ENCODE peak calls at places on chromosomes 4 and X, in five cellular contexts. One of them, this sample, is unnamed.

GRCh38 chr4:20255823-20256222 is 4.1 kb downstream of the SLIT2 start:
- DNase-seq in esophagus squamous epithelium: no peak
- DNase-seq in thyroid gland: no peak
- DNase-seq in body of pancreas: no peak
- DNase-seq in iPS DF 6.9: no peak
- DNase-seq in this sample: no peak

GRCh38 chrX:135438734-135439043 is 16.9 kb downstream of the SMIM10L2A start:
- DNase-seq in body of pancreas: no peak
- DNase-seq in iPS DF 6.9: no peak
- DNase-seq in esophagus squamous epithelium: no peak
- DNase-seq in thyroid gland: no peak
- DNase-seq in this sample: no peak

GRCh38 chr4:121943941-121944340 is 7.9 kb downstream of the TRPC3 start:
- DNase-seq in body of pancreas: no peak
- DNase-seq in iPS DF 6.9: peak
- DNase-seq in esophagus squamous epithelium: no peak
- DNase-seq in thyroid gland: no peak
- DNase-seq in this sample: no peak

GRCh38 chrX:71919436-71919835 is 8.8 kb downstream of the NHSL2 start:
- DNase-seq in esophagus squamous epithelium: no peak
- DNase-seq in iPS DF 6.9: no peak
- DNase-seq in thyroid gland: no peak
- DNase-seq in body of pancreas: no peak
- DNase-seq in this sample: no peak

GRCh38 chr4:120838784-120839183 is 83.7 kb downstream of the PRDM5 start:
- DNase-seq in body of pancreas: no peak
- DNase-seq in thyroid gland: no peak
- DNase-seq in iPS DF 6.9: no peak
- DNase-seq in esophagus squamous epithelium: no peak
- DNase-seq in this sample: no peak

GRCh38 chrX:18938710-18939109 is 45.2 kb downstream of the PHKA2 start:
- DNase-seq in esophagus squamous epithelium: no peak
- DNase-seq in thyroid gland: no peak
- DNase-seq in iPS DF 6.9: no peak
- DNase-seq in body of pancreas: no peak
- DNase-seq in this sample: no peak

GRCh38 chrX:132001127-132001526 is 22.0 kb upstream of the STK26 start:
- DNase-seq in body of pancreas: no peak
- DNase-seq in iPS DF 6.9: no peak
- DNase-seq in thyroid gland: no peak
- DNase-seq in esophagus squamous epithelium: no peak
- DNase-seq in this sample: no peak

GRCh38 chr4:160877087-160877790 is 1286.6 kb downstream of the FSTL5 start:
- DNase-seq in esophagus squamous epithelium: no peak
- DNase-seq in iPS DF 6.9: no peak
- DNase-seq in body of pancreas: no peak
- DNase-seq in thyroid gland: no peak
- DNase-seq in this sample: no peak

GRCh38 chr4:16977081-16977480 is 78.6 kb upstream of the LDB2 start:
- DNase-seq in esophagus squamous epithelium: no peak
- DNase-seq in iPS DF 6.9: no peak
- DNase-seq in body of pancreas: no peak
- DNase-seq in thyroid gland: no peak
- DNase-seq in this sample: no peak

GRCh38 chr4:157804169-157804543 is 368.7 kb downstream of the GASK1B start:
- DNase-seq in body of pancreas: no peak
- DNase-seq in thyroid gland: no peak
- DNase-seq in esophagus squamous epithelium: no peak
- DNase-seq in iPS DF 6.9: no peak
- DNase-seq in this sample: no peak

GRCh38 chr4:83356899-83357661 is 22.4 kb upstream of the HPSE start:
- DNase-seq in iPS DF 6.9: no peak
- DNase-seq in esophagus squamous epithelium: no peak
- DNase-seq in thyroid gland: peak
- DNase-seq in body of pancreas: no peak
- DNase-seq in this sample: no peak

GRCh38 chrX:101362116-101362515 is 13.6 kb upstream of the TIMM8A start:
- DNase-seq in iPS DF 6.9: no peak
- DNase-seq in esophagus squamous epithelium: no peak
- DNase-seq in body of pancreas: no peak
- DNase-seq in thyroid gland: no peak
- DNase-seq in this sample: no peak

GRCh38 chr4:60805500-60806313 is 394.4 kb upstream of the ADGRL3 start:
- DNase-seq in iPS DF 6.9: peak
- DNase-seq in thyroid gland: no peak
- DNase-seq in esophagus squamous epithelium: no peak
- DNase-seq in body of pancreas: no peak
- DNase-seq in this sample: no peak

GRCh38 chr4:33850503-33850902 is 2393.8 kb downstream of the ARAP2 start:
- DNase-seq in esophagus squamous epithelium: no peak
- DNase-seq in iPS DF 6.9: no peak
- DNase-seq in thyroid gland: no peak
- DNase-seq in body of pancreas: no peak
- DNase-seq in this sample: no peak

GRCh38 chr4:163681208-163681821 is 186.8 kb downstream of the TMA16 start:
- DNase-seq in esophagus squamous epithelium: no peak
- DNase-seq in thyroid gland: no peak
- DNase-seq in body of pancreas: peak
- DNase-seq in iPS DF 6.9: peak
- DNase-seq in this sample: no peak

GRCh38 chrX:1577845-1578244 is 13.6 kb upstream of the AKAP17A start:
- DNase-seq in body of pancreas: no peak
- DNase-seq in esophagus squamous epithelium: no peak
- DNase-seq in thyroid gland: no peak
- DNase-seq in iPS DF 6.9: no peak
- DNase-seq in this sample: no peak

GRCh38 chr4:96952610-96953009 is 1112.7 kb downstream of the PDHA2 start:
- DNase-seq in iPS DF 6.9: no peak
- DNase-seq in body of pancreas: no peak
- DNase-seq in esophagus squamous epithelium: no peak
- DNase-seq in thyroid gland: no peak
- DNase-seq in this sample: no peak

GRCh38 chr4:163591614-163592020 is 97.1 kb downstream of the TMA16 start:
- DNase-seq in thyroid gland: no peak
- DNase-seq in esophagus squamous epithelium: no peak
- DNase-seq in iPS DF 6.9: no peak
- DNase-seq in body of pancreas: no peak
- DNase-seq in this sample: no peak

GRCh38 chr4:173675446-173675845 is 145.4 kb upstream of the HAND2 start:
- DNase-seq in body of pancreas: no peak
- DNase-seq in esophagus squamous epithelium: no peak
- DNase-seq in iPS DF 6.9: no peak
- DNase-seq in thyroid gland: no peak
- DNase-seq in this sample: no peak

GRCh38 chr4:137343221-137343620 is 189.1 kb downstream of the PCDH18 start:
- DNase-seq in esophagus squamous epithelium: no peak
- DNase-seq in thyroid gland: no peak
- DNase-seq in iPS DF 6.9: no peak
- DNase-seq in body of pancreas: no peak
- DNase-seq in this sample: no peak

GRCh38 chr4:142452132-142452855 is 393.8 kb downstream of the INPP4B start:
- DNase-seq in thyroid gland: no peak
- DNase-seq in esophagus squamous epithelium: no peak
- DNase-seq in iPS DF 6.9: no peak
- DNase-seq in body of pancreas: no peak
- DNase-seq in this sample: no peak

GRCh38 chrX:108464604-108465003 is 25.0 kb downstream of the COL4A5 start:
- DNase-seq in thyroid gland: peak
- DNase-seq in esophagus squamous epithelium: no peak
- DNase-seq in iPS DF 6.9: no peak
- DNase-seq in body of pancreas: no peak
- DNase-seq in this sample: no peak

GRCh38 chrX:133655262-133655913 is 240.1 kb upstream of the GPC4 start:
- DNase-seq in esophagus squamous epithelium: no peak
- DNase-seq in iPS DF 6.9: no peak
- DNase-seq in thyroid gland: no peak
- DNase-seq in body of pancreas: no peak
- DNase-seq in this sample: no peak

GRCh38 chr4:100288811-100289529 is 98.7 kb upstream of the DDIT4L start:
- DNase-seq in body of pancreas: no peak
- DNase-seq in esophagus squamous epithelium: no peak
- DNase-seq in iPS DF 6.9: no peak
- DNase-seq in thyroid gland: no peak
- DNase-seq in this sample: no peak

GRCh38 chr4:3250956-3251690 is 2.2 kb downstream of the MSANTD1 start:
- DNase-seq in body of pancreas: peak
- DNase-seq in esophagus squamous epithelium: no peak
- DNase-seq in thyroid gland: peak
- DNase-seq in iPS DF 6.9: no peak
- DNase-seq in this sample: peak

GRCh38 chr4:153110739-153111138 is 93.5 kb upstream of the TRIM2 start:
- DNase-seq in esophagus squamous epithelium: no peak
- DNase-seq in body of pancreas: no peak
- DNase-seq in iPS DF 6.9: no peak
- DNase-seq in thyroid gland: peak
- DNase-seq in this sample: no peak

GRCh38 chr4:101020956-101021355 is 326.4 kb downstream of the PPP3CA start:
- DNase-seq in body of pancreas: no peak
- DNase-seq in esophagus squamous epithelium: no peak
- DNase-seq in thyroid gland: no peak
- DNase-seq in iPS DF 6.9: no peak
- DNase-seq in this sample: no peak

GRCh38 chr4:147816382-147817254 is 84.7 kb downstream of the ARHGAP10 start:
- DNase-seq in iPS DF 6.9: no peak
- DNase-seq in body of pancreas: no peak
- DNase-seq in thyroid gland: no peak
- DNase-seq in esophagus squamous epithelium: no peak
- DNase-seq in this sample: no peak
- H3K27ac ChIP-seq in iPS DF 6.9: no peak
- H3K27ac ChIP-seq in body of pancreas: no peak
- H3K27ac ChIP-seq in thyroid gland: no peak
- H3K27ac ChIP-seq in esophagus squamous epithelium: peak
- H3K27ac ChIP-seq in this sample: no peak

GRCh38 chrX:153380691-153381090 is 20.5 kb downstream of the PNMA6E start:
- DNase-seq in body of pancreas: no peak
- DNase-seq in thyroid gland: peak
- DNase-seq in iPS DF 6.9: no peak
- DNase-seq in esophagus squamous epithelium: no peak
- DNase-seq in this sample: no peak

GRCh38 chrX:153382563-153383482 is 18.3 kb downstream of the PNMA6E start:
- DNase-seq in esophagus squamous epithelium: no peak
- DNase-seq in thyroid gland: no peak
- DNase-seq in body of pancreas: no peak
- DNase-seq in iPS DF 6.9: no peak
- DNase-seq in this sample: no peak

GRCh38 chrX:153379508-153379907 is 21.6 kb downstream of the PNMA6E start:
- DNase-seq in esophagus squamous epithelium: no peak
- DNase-seq in body of pancreas: no peak
- DNase-seq in thyroid gland: peak
- DNase-seq in iPS DF 6.9: no peak
- DNase-seq in this sample: no peak

GRCh38 chrX:153379971-153380581 is 21.1 kb downstream of the PNMA6E start:
- DNase-seq in thyroid gland: peak
- DNase-seq in esophagus squamous epithelium: no peak
- DNase-seq in iPS DF 6.9: no peak
- DNase-seq in body of pancreas: no peak
- DNase-seq in this sample: no peak

GRCh38 chrX:153381684-153382532 is 19.2 kb downstream of the PNMA6E start:
- DNase-seq in iPS DF 6.9: no peak
- DNase-seq in thyroid gland: no peak
- DNase-seq in esophagus squamous epithelium: no peak
- DNase-seq in body of pancreas: peak
- DNase-seq in this sample: no peak
- H3K4me3 ChIP-seq in iPS DF 6.9: no peak
- H3K4me3 ChIP-seq in thyroid gland: no peak
- H3K4me3 ChIP-seq in esophagus squamous epithelium: no peak
- H3K4me3 ChIP-seq in body of pancreas: no peak
- H3K4me3 ChIP-seq in this sample: no peak

DNA sequence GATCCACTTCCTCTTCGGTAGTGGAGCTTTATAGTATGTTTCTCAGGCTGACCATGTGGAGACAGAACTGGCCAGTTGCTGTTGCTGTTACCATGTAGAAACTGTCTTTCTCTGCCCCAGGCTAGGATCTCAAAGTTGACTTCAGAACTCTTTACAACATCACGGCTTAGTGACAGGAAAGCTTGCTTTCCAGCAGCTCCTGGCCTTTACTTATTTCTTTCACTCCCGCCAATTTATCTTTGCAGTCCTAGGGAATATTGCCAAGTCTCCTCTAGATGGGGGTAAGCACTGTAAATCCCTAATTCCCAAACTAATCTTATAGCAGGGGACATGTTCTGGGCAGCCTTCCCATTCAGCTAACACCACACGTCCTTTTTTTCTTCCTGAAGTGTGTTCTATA is 631.6 kb downstream of the SPRY1 start:
- DNase-seq in iPS DF 6.9: no peak
- DNase-seq in esophagus squamous epithelium: no peak
- DNase-seq in body of pancreas: no peak
- DNase-seq in thyroid gland: no peak
- DNase-seq in this sample: no peak
- H3K27ac ChIP-seq in iPS DF 6.9: no peak
- H3K27ac ChIP-seq in esophagus squamous epithelium: no peak
- H3K27ac ChIP-seq in body of pancreas: no peak
- H3K27ac ChIP-seq in thyroid gland: no peak
- H3K27ac ChIP-seq in this sample: no peak

GRCh38 chr4:37455301-37456062 is 210.9 kb downstream of the NWD2 start:
- DNase-seq in thyroid gland: no peak
- DNase-seq in body of pancreas: peak
- DNase-seq in iPS DF 6.9: no peak
- DNase-seq in esophagus squamous epithelium: no peak
- DNase-seq in this sample: peak
- H3K4me3 ChIP-seq in thyroid gland: no peak
- H3K4me3 ChIP-seq in body of pancreas: no peak
- H3K4me3 ChIP-seq in iPS DF 6.9: no peak
- H3K4me3 ChIP-seq in esophagus squamous epithelium: no peak
- H3K4me3 ChIP-seq in this sample: peak

DNA sequence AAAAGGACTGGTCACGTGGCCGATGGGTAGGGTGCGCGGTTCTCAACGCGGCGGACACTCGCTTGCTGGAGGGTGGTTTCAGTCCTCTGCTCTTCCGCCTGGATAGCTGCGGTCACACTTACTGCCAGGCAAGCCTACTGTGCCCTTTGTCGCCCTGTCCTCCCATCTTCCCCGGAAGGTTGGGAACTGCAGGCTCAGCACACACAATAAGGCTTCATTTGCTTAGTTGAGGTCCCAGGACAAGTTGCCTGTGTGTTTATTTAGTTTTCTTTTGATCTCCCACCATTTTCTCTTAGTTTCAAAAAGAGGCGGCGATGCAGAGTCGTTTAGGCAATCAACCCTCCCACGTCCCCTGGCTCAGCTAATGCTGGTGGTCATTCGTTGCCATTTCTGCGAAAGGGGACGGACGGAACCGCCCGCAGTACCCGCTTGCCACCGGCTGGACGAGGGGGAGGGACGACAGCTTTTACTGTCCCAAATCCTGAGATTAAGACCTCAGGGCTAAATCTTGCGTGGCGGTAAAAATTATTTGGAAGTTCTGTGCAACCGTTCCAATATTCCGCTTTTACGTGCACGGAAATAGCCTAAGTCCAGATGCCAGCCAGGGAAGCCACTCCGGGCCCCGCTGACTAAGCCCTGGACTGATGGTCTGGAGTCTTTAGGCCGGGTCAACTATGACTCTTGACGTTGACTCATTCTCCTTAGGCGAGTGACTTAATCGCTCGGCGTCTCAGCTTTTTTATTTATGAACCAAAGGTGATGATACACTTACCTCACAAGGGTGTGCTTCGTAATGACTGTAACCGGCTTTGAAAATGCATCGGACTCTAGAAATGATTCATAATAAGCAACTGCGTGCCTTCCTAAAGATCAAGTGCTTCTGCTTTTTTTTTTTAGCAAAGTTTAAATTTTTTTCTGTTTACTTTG is 671 bp upstream of the EIF4E start:
- DNase-seq in esophagus squamous epithelium: no peak
- DNase-seq in thyroid gland: peak
- DNase-seq in iPS DF 6.9: peak
- DNase-seq in body of pancreas: peak
- DNase-seq in this sample: peak
- H3K27ac ChIP-seq in esophagus squamous epithelium: peak
- H3K27ac ChIP-seq in thyroid gland: peak
- H3K27ac ChIP-seq in iPS DF 6.9: no peak
- H3K27ac ChIP-seq in body of pancreas: peak
- H3K27ac ChIP-seq in this sample: peak